ENCODE peak calls at places on chromosomes 7 and 10, in four cellular contexts. One of them, this sample, is unnamed.

GRCh38 chr10:105188737-105189463 is 547.8 kb downstream of the SORCS3 start:
- DNase-seq in NCI-H748 treated with DMSO at 0.1 percent for 48 hours: no peak
- DNase-seq in AG04450: no peak
- DNase-seq in GM18507: no peak
- DNase-seq in this sample: no peak

GRCh38 chr7:91869661-91870060 is 10.8 kb downstream of the MTERF1 start:
- DNase-seq in NCI-H748 treated with DMSO at 0.1 percent for 48 hours: no peak
- DNase-seq in AG04450: no peak
- DNase-seq in GM18507: no peak
- DNase-seq in this sample: no peak

GRCh38 chr10:71314028-71314693 is 4.9 kb upstream of the SLC29A3 start:
- DNase-seq in NCI-H748 treated with DMSO at 0.1 percent for 48 hours: peak; percentile 3
- DNase-seq in AG04450: no peak
- DNase-seq in GM18507: peak; percentile 60
- DNase-seq in this sample: peak; percentile 35

GRCh38 chr10:30383366-30383765 is 34.3 kb upstream of the MTPAP start:
- DNase-seq in NCI-H748 treated with DMSO at 0.1 percent for 48 hours: no peak
- DNase-seq in AG04450: no peak
- DNase-seq in GM18507: no peak
- DNase-seq in this sample: no peak

GRCh38 chr7:37765872-37766525 is 82.4 kb upstream of the NME8 start:
- DNase-seq in NCI-H748 treated with DMSO at 0.1 percent for 48 hours: no peak
- DNase-seq in AG04450: no peak
- DNase-seq in GM18507: peak; percentile 22
- DNase-seq in this sample: no peak

GRCh38 chr7:5709347-5709950 is 72.0 kb downstream of the RNF216 start:
- DNase-seq in NCI-H748 treated with DMSO at 0.1 percent for 48 hours: no peak
- DNase-seq in AG04450: no peak
- DNase-seq in GM18507: no peak
- DNase-seq in this sample: no peak

GRCh38 chr7:120168066-120168465 is 104.9 kb upstream of the KCND2 start:
- DNase-seq in NCI-H748 treated with DMSO at 0.1 percent for 48 hours: no peak
- DNase-seq in AG04450: peak; percentile 7
- DNase-seq in GM18507: no peak
- DNase-seq in this sample: no peak

GRCh38 chr7:110264288-110264687 is 826.6 kb upstream of the LRRN3 start:
- DNase-seq in NCI-H748 treated with DMSO at 0.1 percent for 48 hours: no peak
- DNase-seq in AG04450: no peak
- DNase-seq in GM18507: no peak
- DNase-seq in this sample: no peak

GRCh38 chr7:13099197-13099795 is 411.9 kb downstream of the ARL4A start:
- DNase-seq in NCI-H748 treated with DMSO at 0.1 percent for 48 hours: no peak
- DNase-seq in AG04450: no peak
- DNase-seq in GM18507: no peak
- DNase-seq in this sample: no peak

GRCh38 chr7:155567646-155568334 is 21.4 kb upstream of the CNPY1 start:
- DNase-seq in NCI-H748 treated with DMSO at 0.1 percent for 48 hours: no peak
- DNase-seq in AG04450: no peak
- DNase-seq in GM18507: no peak
- DNase-seq in this sample: no peak

GRCh38 chr10:133230387-133231195 is 574 bp downstream of the UTF1 start:
- DNase-seq in NCI-H748 treated with DMSO at 0.1 percent for 48 hours: no peak
- DNase-seq in AG04450: no peak
- DNase-seq in GM18507: no peak
- DNase-seq in this sample: no peak

GRCh38 chr7:134480730-134481129 is 21.8 kb upstream of the AKR1B1 start:
- DNase-seq in NCI-H748 treated with DMSO at 0.1 percent for 48 hours: no peak
- DNase-seq in AG04450: no peak
- DNase-seq in GM18507: no peak
- DNase-seq in this sample: no peak

GRCh38 chr7:133735222-133735621 is 391.9 kb upstream of the LRGUK start:
- DNase-seq in NCI-H748 treated with DMSO at 0.1 percent for 48 hours: no peak
- DNase-seq in AG04450: peak; percentile 44
- DNase-seq in GM18507: no peak
- DNase-seq in this sample: no peak

GRCh38 chr10:21336476-21337170 is 188.9 kb downstream of the SKIDA1 start:
- DNase-seq in NCI-H748 treated with DMSO at 0.1 percent for 48 hours: no peak
- DNase-seq in AG04450: peak; percentile 91
- DNase-seq in GM18507: no peak
- DNase-seq in this sample: peak; percentile 46

GRCh38 chr10:31707578-31708411 is 220.8 kb downstream of the ARHGAP12 start:
- DNase-seq in NCI-H748 treated with DMSO at 0.1 percent for 48 hours: no peak
- DNase-seq in AG04450: peak; percentile 13
- DNase-seq in GM18507: peak; percentile 65
- DNase-seq in this sample: no peak

GRCh38 chr7:100629117-100629711 is 12.1 kb downstream of the TFR2 start:
- DNase-seq in NCI-H748 treated with DMSO at 0.1 percent for 48 hours: peak; percentile 5
- DNase-seq in AG04450: no peak
- DNase-seq in GM18507: no peak
- DNase-seq in this sample: no peak

GRCh38 chr10:89274928-89275327 is 23.4 kb upstream of the LIPA start:
- DNase-seq in NCI-H748 treated with DMSO at 0.1 percent for 48 hours: no peak
- DNase-seq in AG04450: no peak
- DNase-seq in GM18507: no peak
- DNase-seq in this sample: no peak

GRCh38 chr7:75038508-75038907 is 35.1 kb downstream of the RCC1L start:
- DNase-seq in NCI-H748 treated with DMSO at 0.1 percent for 48 hours: no peak
- DNase-seq in AG04450: no peak
- DNase-seq in GM18507: no peak
- DNase-seq in this sample: no peak